ENCODE peak calls at places on chromosome 2, in seven cellular contexts. T is stomach, N is psoas muscle, G is body of pancreas, J is mucosa of descending colon, A is BJ, Y is cardiac fibroblast. F is an unnamed sample.

GRCh38 chr2:68279691-68280090 is 27.4 kb upstream of the PPP3R1 start:
- DNase-seq in T (no peak), N (no peak), G (no peak), J (no peak), A (no peak), Y (no peak), F (no peak)

GRCh38 chr2:8003462-8004075 is 678.3 kb upstream of the ID2 start:
- DNase-seq in T (no peak), N (peak), G (peak), J (peak), A (peak), Y (peak), F (no peak)

GRCh38 chr2:98155291-98155690 is 68.3 kb downstream of the VWA3B start:
- DNase-seq in T (no peak), N (no peak), G (no peak), J (no peak), A (no peak), Y (no peak), F (no peak)

GRCh38 chr2:28589746-28590463 is 94.0 kb downstream of the PLB1 start:
- DNase-seq in T (no peak), N (no peak), G (no peak), J (no peak), A (no peak), Y (no peak), F (no peak)

GRCh38 chr2:158533009-158533408 is 76.3 kb downstream of the PKP4 start:
- DNase-seq in T (no peak), N (no peak), G (no peak), J (no peak), A (no peak), Y (no peak), F (no peak)

GRCh38 chr2:10161961-10162441 is 39.5 kb downstream of the RRM2 start:
- DNase-seq in T (no peak), N (no peak), G (no peak), J (peak), A (no peak), Y (peak), F (no peak)

GRCh38 chr2:240637901-240638175 is 12.6 kb downstream of the GPR35 start:
- DNase-seq in T (peak), N (no peak), G (no peak), J (no peak), A (no peak), Y (no peak), F (no peak)

GRCh38 chr2:230762317-230762896 is 49.8 kb downstream of the CAB39 start:
- DNase-seq in T (no peak), N (no peak), G (peak), J (no peak), A (no peak), Y (peak), F (no peak)

GRCh38 chr2:223055140-223055539 is 3.1 kb downstream of the KCNE4 start:
- DNase-seq in T (no peak), N (no peak), G (no peak), J (no peak), A (no peak), Y (peak), F (peak)

GRCh38 chr2:235087812-235088607 is 136.2 kb downstream of the SH3BP4 start:
- DNase-seq in T (peak), N (peak), G (peak), J (no peak), A (no peak), Y (peak), F (no peak)

GRCh38 chr2:172079838-172080640 is 5.3 kb upstream of the DLX1 start:
- DNase-seq in T (no peak), N (no peak), G (no peak), J (no peak), A (no peak), Y (no peak), F (no peak)

GRCh38 chr2:8394131-8394530 is 287.7 kb upstream of the ID2 start:
- DNase-seq in T (no peak), N (no peak), G (no peak), J (no peak), A (no peak), Y (no peak), F (no peak)

GRCh38 chr2:176129825-176130152 is 284 bp downstream of the HOXD8 start:
- DNase-seq in T (no peak), N (peak), G (no peak), J (peak), A (no peak), Y (no peak), F (no peak)

DNA sequence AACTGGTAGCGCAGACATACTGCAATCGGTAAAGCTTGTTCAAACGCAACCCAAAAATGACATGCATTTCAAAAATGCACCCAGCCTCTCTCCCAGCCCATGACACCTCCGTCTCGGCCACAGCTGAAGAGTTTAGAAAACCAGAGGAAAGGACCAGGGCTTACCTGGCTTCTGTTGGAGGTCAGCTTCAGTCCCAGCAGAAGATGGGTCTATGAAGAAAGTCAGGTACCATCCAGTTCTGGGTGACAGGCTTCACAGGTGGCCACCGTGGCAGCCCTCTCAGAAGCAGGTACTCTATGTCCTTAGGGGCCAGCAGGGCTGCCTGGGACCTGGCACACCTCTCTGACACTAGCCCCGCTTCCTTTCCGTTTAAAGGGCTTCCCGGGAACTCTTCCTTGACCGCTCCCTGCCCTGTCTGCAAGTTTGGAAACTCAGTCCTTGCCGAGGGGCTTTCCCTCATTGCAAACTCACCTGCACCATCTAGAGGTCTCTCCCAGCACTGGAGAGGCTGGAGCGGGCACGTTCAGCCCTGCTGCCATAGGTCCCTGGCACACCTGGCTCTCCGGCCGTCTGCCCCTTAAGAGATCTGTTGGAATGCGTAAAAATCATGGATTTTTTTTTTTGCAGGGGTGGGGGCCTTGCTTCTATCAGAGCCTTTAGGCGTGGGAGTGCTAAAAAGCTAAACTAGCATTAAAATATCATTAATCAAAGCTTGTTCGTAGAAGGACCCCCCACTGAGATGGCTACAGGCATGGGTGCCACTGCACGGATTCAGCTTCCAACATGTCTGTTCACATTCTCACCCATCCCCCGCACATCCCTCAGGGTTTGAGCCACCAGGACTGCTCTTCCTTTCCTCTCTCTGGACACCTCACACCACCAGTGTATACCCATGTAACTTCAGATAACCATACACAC is at the start of gene EDAR:
- DNase-seq in T (peak), N (no peak), G (peak), J (no peak), A (no peak), Y (peak), F (peak)
- H3K4me3 ChIP-seq in T (peak), N (no peak), G (no peak), J (no peak), A (no peak), Y (no peak), F (no peak)

GRCh38 chr2:212773808-212774339 is 235.3 kb upstream of the ERBB4 start:
- DNase-seq in T (no peak), N (no peak), G (no peak), J (no peak), A (no peak), Y (no peak), F (no peak)

GRCh38 chr2:212777020-212777491 is 238.5 kb upstream of the ERBB4 start:
- DNase-seq in T (no peak), N (no peak), G (no peak), J (no peak), A (no peak), Y (peak), F (peak)
- TF ChIP-seq CTCF in T (peak), N (peak), G (peak), J (no peak), A (peak), Y (peak), F (peak)

GRCh38 chr2:42026332-42026731 is 21.5 kb upstream of the PKDCC start:
- DNase-seq in T (no peak), N (no peak), G (no peak), J (no peak), A (no peak), Y (no peak), F (no peak)

GRCh38 chr2:42028571-42029148 is 19.2 kb upstream of the PKDCC start:
- DNase-seq in T (no peak), N (peak), G (no peak), J (no peak), A (no peak), Y (no peak), F (no peak)

GRCh38 chr2:42029639-42030195 is 18.1 kb upstream of the PKDCC start:
- DNase-seq in T (no peak), N (no peak), G (no peak), J (no peak), A (no peak), Y (no peak), F (no peak)

GRCh38 chr2:42021490-42021889 is 26.3 kb upstream of the PKDCC start:
- DNase-seq in T (no peak), N (peak), G (no peak), J (no peak), A (peak), Y (peak), F (no peak)

GRCh38 chr2:42025151-42025582 is 22.7 kb upstream of the PKDCC start:
- DNase-seq in T (no peak), N (peak), G (no peak), J (no peak), A (no peak), Y (peak), F (no peak)
- H3K4me3 ChIP-seq in T (no peak), N (no peak), G (no peak), J (no peak), A (no peak), Y (no peak), F (no peak)

DNA sequence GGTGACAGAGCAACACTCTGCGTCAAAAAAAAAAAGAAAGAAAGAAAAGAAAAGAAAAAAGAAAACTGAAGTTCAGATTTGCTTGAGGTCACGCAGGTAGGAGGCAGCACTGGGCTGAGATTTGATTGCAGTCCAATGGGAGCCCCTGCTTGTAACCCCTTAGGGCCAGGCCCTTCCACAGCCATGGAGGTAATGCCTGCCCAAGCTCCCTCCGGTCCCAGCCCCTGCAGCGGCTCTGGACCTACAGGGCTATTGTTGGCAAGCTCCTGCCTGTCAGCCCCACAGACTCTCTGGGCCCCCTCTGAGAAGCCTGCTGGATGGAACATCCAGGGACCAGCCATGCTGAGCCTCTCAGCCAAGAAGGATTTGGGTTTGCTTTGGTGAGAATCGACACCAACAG is 12.2 kb downstream of the ZFP36L2 start:
- DNase-seq in T (no peak), N (no peak), G (no peak), J (peak), A (no peak), Y (no peak), F (no peak)
- TF ChIP-seq CTCF in T (no peak), N (no peak), G (no peak), J (no peak), A (no peak), Y (no peak), F (no peak)

GRCh38 chr2:190789074-190790004 is 91.3 kb upstream of the GLS start:
- DNase-seq in T (no peak), N (no peak), G (no peak), J (no peak), A (no peak), Y (no peak), F (no peak)

GRCh38 chr2:190792956-190793888 is 87.4 kb upstream of the GLS start:
- DNase-seq in T (no peak), N (no peak), G (no peak), J (no peak), A (no peak), Y (no peak), F (no peak)

GRCh38 chr2:190794466-190795184 is 86.0 kb upstream of the GLS start:
- DNase-seq in T (no peak), N (no peak), G (no peak), J (no peak), A (no peak), Y (peak), F (no peak)

GRCh38 chr2:190791983-190792575 is 88.5 kb upstream of the GLS start:
- DNase-seq in T (no peak), N (no peak), G (no peak), J (no peak), A (no peak), Y (no peak), F (no peak)

GRCh38 chr2:190791347-190791982 is 89.2 kb upstream of the GLS start:
- DNase-seq in T (no peak), N (no peak), G (no peak), J (no peak), A (peak), Y (peak), F (peak)
- H3K4me3 ChIP-seq in T (no peak), N (no peak), G (no peak), J (no peak), A (no peak), Y (no peak), F (no peak)

F was measured in retinal pigment epithelial cell.